ENCODE peak calls at places on chromosome 11, in five cellular contexts. W, O, S, M and I are unnamed samples.

GRCh38 chr11:112513936-112514716 is 253.5 kb upstream of the PLET1 start:
- DNase-seq in W (no peak), O (no peak), S (no peak), M (no peak), I (no peak)

GRCh38 chr11:111819161-111820058 is 52.0 kb downstream of the ALG9 start:
- DNase-seq in W (peak), O (peak), S (peak), M (no peak), I (peak)

GRCh38 chr11:984576-984975 is 51.9 kb downstream of the MUC6 start:
- DNase-seq in W (no peak), O (no peak), S (no peak), M (no peak), I (no peak)

GRCh38 chr11:92711913-92712312 is 257.5 kb upstream of the MTNR1B start:
- DNase-seq in W (no peak), O (no peak), S (no peak), M (no peak), I (no peak)

GRCh38 chr11:122814401-122814800 is 23.9 kb upstream of the CRTAM start:
- DNase-seq in W (peak), O (no peak), S (no peak), M (no peak), I (no peak)

GRCh38 chr11:74100231-74100630 is 70.6 kb downstream of the C2CD3 start:
- DNase-seq in W (no peak), O (no peak), S (no peak), M (no peak), I (no peak)

GRCh38 chr11:103471546-103471945 is 362.3 kb downstream of the DYNC2H1 start:
- DNase-seq in W (no peak), O (no peak), S (no peak), M (no peak), I (no peak)

GRCh38 chr11:109914038-109914437 is 179.2 kb upstream of the ZC3H12C start:
- DNase-seq in W (no peak), O (no peak), S (no peak), M (no peak), I (no peak)

GRCh38 chr11:64239662-64240466 is 1.0 kb upstream of the FKBP2 start:
- DNase-seq in W (no peak), O (no peak), S (no peak), M (no peak), I (no peak)

GRCh38 chr11:86795962-86796361 is 4.4 kb upstream of the PRSS23 start:
- DNase-seq in W (peak), O (no peak), S (no peak), M (no peak), I (no peak)

GRCh38 chr11:64619811-64620285 is 28.8 kb downstream of the SLC22A12 start:
- DNase-seq in W (peak), O (no peak), S (peak), M (no peak), I (peak)

GRCh38 chr11:126307706-126308105 is 3.8 kb downstream of the DCPS start:
- DNase-seq in W (peak), O (no peak), S (peak), M (no peak), I (peak)

GRCh38 chr11:114762437-114762836 is 84.1 kb downstream of the NXPE2 start:
- DNase-seq in W (peak), O (peak), S (peak), M (peak), I (peak)

GRCh38 chr11:127191689-127192088 is 191.1 kb upstream of the KIRREL3 start:
- DNase-seq in W (no peak), O (no peak), S (no peak), M (no peak), I (no peak)

GRCh38 chr11:128859563-128860441 is 7.3 kb downstream of the KCNJ1 start:
- DNase-seq in W (peak), O (peak), S (peak), M (peak), I (peak)

GRCh38 chr11:88312665-88313064 is 24.9 kb downstream of the CTSC start:
- DNase-seq in W (peak), O (no peak), S (peak), M (no peak), I (peak)

GRCh38 chr11:2190670-2191471 is 19.3 kb upstream of the TH start:
- DNase-seq in W (no peak), O (no peak), S (no peak), M (no peak), I (no peak)
- TF ChIP-seq CTCF in W (no peak), O (no peak), S (no peak), M (no peak), I (no peak)

DNA sequence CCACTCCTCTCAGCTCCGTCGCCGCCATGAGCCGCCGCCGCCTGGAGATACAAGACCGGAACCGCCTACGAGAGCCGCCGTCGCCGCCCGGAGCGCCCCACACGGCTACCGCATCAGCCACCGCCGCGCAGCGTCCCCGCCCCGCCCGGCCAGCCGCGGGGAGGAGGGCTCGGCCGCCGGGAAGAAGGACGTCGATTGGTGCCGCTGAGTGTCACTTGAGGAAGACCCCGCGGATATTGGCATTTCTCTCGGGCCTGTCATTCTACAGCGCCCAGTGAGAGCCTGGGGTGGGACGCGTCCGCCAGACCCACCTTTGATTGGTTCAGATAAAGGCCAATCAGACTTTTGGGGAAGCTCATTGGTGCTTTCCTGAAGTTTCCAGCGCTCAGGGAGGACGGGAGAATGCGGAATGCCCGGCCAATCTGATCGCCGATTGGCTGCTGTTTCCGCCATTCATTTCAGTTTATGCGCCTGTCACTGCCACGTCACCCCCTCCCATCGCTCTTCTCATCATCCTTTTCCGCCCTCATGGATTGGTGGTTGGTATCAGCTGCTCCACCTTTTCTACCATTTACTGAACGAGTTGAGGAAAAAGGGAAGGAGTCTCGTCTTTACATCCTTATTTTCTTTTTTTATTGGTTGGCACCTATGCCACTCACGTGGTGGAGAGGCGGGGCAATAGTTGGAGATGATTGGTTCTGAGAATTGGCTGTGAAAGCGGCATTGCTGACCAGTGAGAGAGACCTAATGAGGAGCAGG is at the start of gene OSBP:
- DNase-seq in W (peak), O (peak), S (peak), M (peak), I (peak)
- TF ChIP-seq CTCF in W (no peak), O (no peak), S (no peak), M (no peak), I (no peak)

GRCh38 chr11:17386331-17387084 is 2.0 kb downstream of the KCNJ11 start:
- DNase-seq in W (peak), O (no peak), S (peak), M (no peak), I (peak)
- TF ChIP-seq CTCF in W (peak), O (no peak), S (peak), M (peak), I (peak)

DNA sequence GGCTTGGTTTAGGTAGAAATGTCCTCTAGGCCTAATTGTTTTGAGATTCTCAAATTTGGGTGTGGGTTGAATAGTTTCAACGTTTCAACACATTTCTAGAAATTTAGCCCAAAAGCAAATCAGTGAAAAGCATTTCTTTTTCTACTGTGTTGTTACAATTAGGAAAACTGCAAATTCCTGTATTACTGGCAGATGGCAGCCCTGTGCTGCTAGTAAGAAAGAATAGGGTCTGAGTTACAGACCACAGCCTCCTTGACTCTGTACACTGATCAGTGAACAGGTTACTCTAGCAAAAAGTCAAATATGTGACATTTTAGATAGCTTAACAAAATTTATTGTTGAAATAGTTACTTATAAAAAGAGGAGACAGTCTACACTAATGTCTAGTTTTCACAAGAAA is 703.0 kb downstream of the JRKL start:
- DNase-seq in W (no peak), O (no peak), S (no peak), M (no peak), I (no peak)
- TF ChIP-seq CTCF in W (no peak), O (no peak), S (no peak), M (no peak), I (peak)

GRCh38 chr11:24502425-24502824 is 5.6 kb downstream of the LUZP2 start:
- DNase-seq in W (no peak), O (no peak), S (no peak), M (no peak), I (no peak)

GRCh38 chr11:24496371-24496727 is 504 bp upstream of the LUZP2 start:
- DNase-seq in W (peak), O (no peak), S (no peak), M (no peak), I (peak)

DNA sequence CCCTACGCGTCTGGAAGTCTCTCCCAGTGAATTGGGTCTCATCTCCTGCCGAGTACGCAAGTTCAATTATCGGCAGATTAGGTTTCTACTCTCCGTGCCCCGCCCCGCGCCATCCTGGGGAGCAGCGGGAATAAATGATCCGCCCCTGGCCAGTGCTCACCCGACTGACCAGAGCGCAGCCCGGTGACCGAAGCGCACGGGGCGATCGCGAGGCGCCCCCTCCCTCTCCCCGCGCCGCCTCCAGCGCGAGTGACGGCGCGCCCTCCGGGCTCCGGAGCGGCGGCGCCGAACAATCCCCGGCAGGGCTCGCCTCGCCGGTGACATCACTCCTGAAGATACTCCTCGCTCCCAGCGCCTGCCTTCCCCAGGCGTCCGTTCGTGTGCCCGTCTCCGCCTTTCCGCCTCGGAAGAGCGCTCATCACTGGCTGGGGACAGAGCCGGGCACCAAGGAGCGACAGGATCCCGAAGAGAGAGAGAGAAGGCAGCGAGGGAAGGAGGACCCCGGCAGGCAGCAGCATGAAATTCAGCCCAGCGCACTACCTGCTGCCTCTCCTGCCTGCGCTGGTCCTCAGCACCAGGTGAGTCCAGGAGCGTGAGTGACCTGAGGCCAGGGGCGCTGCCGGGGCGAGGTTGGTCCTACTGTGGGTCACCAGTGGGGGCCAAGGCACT is at the start of gene LUZP2:
- DNase-seq in W (peak), O (no peak), S (no peak), M (no peak), I (peak)
- TF ChIP-seq CTCF in W (peak), O (no peak), S (no peak), M (no peak), I (no peak)

GRCh38 chr11:19380375-19380774 is 139.6 kb upstream of the E2F8 start:
- DNase-seq in W (peak), O (no peak), S (peak), M (no peak), I (peak)
- TF ChIP-seq CTCF in W (no peak), O (no peak), S (no peak), M (no peak), I (no peak)

GRCh38 chr11:41499429-41499828 is 40.0 kb upstream of the LRRC4C start:
- DNase-seq in W (no peak), O (no peak), S (no peak), M (no peak), I (no peak)

GRCh38 chr11:41494716-41495115 is 35.3 kb upstream of the LRRC4C start:
- DNase-seq in W (no peak), O (no peak), S (no peak), M (no peak), I (no peak)

GRCh38 chr11:41497974-41498373 is 38.5 kb upstream of the LRRC4C start:
- DNase-seq in W (peak), O (no peak), S (no peak), M (no peak), I (no peak)

GRCh38 chr11:41498726-41499125 is 39.3 kb upstream of the LRRC4C start:
- DNase-seq in W (peak), O (no peak), S (no peak), M (no peak), I (peak)
- TF ChIP-seq CTCF in W (no peak), O (no peak), S (no peak), M (peak), I (peak)

DNA sequence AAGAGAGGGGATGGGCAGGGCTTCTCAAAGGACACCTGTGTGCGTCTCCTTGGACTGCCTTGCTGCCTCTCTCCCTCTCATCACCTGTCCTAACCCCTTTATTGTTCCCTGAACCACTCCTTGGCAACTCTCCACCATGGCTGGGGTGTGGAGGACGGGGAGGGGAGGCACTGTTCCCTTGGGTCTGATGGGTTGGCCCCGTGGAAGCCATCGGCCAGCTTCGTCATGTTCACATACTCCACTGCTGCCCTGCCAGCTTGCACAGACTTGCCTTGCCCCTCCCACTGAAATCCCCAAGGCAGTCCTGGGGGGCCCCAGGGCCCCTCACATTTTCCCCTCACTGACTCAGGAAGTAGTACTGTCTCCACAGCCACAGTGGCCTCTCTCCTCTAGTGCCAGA is 36.1 kb upstream of the LRRC32 start:
- DNase-seq in W (no peak), O (no peak), S (no peak), M (no peak), I (no peak)
- TF ChIP-seq CTCF in W (no peak), O (no peak), S (no peak), M (no peak), I (no peak)

GRCh38 chr11:83088965-83089364 is 17.3 kb upstream of the RAB30 start:
- DNase-seq in W (peak), O (no peak), S (no peak), M (no peak), I (no peak)
- TF ChIP-seq CTCF in W (peak), O (no peak), S (peak), M (no peak), I (no peak)

DNA sequence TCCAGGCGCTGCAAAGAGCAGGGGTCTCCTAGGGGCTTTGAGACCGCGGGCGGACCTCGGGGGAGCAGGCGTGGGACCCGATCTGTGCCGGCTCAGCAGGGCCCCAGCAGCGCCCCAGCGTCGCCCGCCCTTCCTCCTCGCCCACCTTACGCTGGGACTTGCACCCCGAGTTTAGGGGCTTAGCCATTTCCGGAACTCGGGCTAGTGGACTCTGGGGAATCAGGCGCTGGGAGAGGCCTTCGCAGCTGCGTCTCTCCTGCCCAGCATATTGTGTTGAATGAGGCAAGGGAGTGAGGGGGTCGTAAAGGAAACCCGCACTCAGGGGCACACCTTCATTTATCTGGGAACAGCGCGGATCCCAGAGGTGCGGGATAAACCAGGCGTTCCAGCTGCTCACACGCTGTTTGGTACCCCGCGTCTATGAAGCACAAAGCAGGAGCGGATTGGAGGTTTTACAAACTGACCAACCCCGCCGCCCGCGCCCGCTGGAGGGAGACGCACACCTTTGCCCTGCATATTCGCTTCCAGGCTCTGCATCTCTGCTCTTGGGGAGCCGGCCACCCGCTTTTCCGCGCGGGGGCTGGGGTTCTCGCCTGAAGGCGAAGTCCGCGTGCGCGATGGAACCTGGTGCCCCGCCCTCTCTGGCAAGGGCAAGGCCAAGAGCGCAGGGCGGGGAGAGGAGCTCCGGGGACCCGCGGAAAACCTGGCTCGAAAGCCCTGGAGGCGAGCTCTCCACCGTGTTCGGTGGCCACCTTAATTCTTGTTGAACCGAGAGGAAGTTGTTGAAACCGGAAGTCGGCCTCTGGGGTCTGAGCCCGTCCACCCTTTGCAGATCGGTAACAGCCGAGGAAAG is 6.7 kb upstream of the ALX4 start:
- DNase-seq in W (no peak), O (no peak), S (no peak), M (no peak), I (no peak)
- TF ChIP-seq CTCF in W (no peak), O (no peak), S (no peak), M (no peak), I (no peak)